ENCODE peak calls at places on chromosomes 13 and 19, in nine cellular contexts. J, F, O, C, W, E, H, K and X are unnamed samples.

GRCh38 chr19:3483226-3483628 is at the start of gene SMIM44:
- DNase-seq in K (no peak), F (no peak), W (no peak), C (no peak), J (no peak), E (no peak), O (no peak), H (no peak), X (no peak)

GRCh38 chr19:7618366-7618765 is 11.0 kb downstream of the XAB2 start:
- DNase-seq in K (no peak), H (peak), J (peak), F (no peak), C (no peak), W (peak), E (no peak), O (no peak), X (no peak)

GRCh38 chr13:103873725-103874124 is 807.5 kb upstream of the SLC10A2 start:
- DNase-seq in K (no peak), E (no peak), O (no peak), W (no peak), F (no peak), H (no peak), C (no peak), J (no peak), X (no peak)

GRCh38 chr19:29663861-29664752 is 1.2 kb upstream of the PLEKHF1 start:
- DNase-seq in O (peak), W (no peak), C (no peak), H (peak), J (no peak), F (peak), K (no peak), E (peak), X (peak)

GRCh38 chr19:39497850-39498261 is 891 bp upstream of the DLL3 start:
- DNase-seq in K (peak), H (no peak), W (peak), J (peak), C (peak), O (peak), E (peak), F (peak), X (no peak)

GRCh38 chr13:26325876-26326275 is 71.9 kb downstream of the CDK8 start:
- DNase-seq in K (no peak), H (no peak), E (peak), J (no peak), F (peak), O (peak), C (no peak), W (no peak), X (peak)

GRCh38 chr13:98905199-98905598 is 72.7 kb downstream of the DOCK9 start:
- DNase-seq in E (no peak), C (no peak), W (no peak), O (no peak), J (no peak), K (no peak), H (no peak), F (no peak), X (no peak)

GRCh38 chr19:38015216-38015615 is 108.2 kb downstream of the SIPA1L3 start:
- DNase-seq in W (no peak), K (no peak), F (no peak), H (peak), E (no peak), O (no peak), C (no peak), J (no peak), X (peak)

GRCh38 chr13:113207890-113208423 is 512 bp downstream of the PCID2 start:
- DNase-seq in K (peak), W (peak), C (no peak), F (peak), E (peak), O (peak), J (no peak), H (peak), X (peak)

GRCh38 chr13:44855860-44856259 is 133.4 kb downstream of the NUFIP1 start:
- DNase-seq in O (no peak), F (no peak), K (no peak), W (no peak), H (no peak), E (no peak), C (no peak), J (no peak), X (no peak)

GRCh38 chr19:34397853-34398252 is 6.3 kb upstream of the PDCD2L start:
- DNase-seq in J (no peak), H (no peak), K (no peak), O (no peak), E (no peak), F (no peak), C (no peak), W (no peak), X (no peak)

GRCh38 chr13:52195052-52195837 is 35.8 kb upstream of the NEK3 start:
- DNase-seq in H (no peak), J (peak), O (peak), E (peak), F (peak), W (no peak), K (peak), C (no peak), X (peak)

GRCh38 chr19:12828494-12828893 is 5.9 kb downstream of the RTBDN start:
- DNase-seq in O (no peak), J (peak), C (peak), W (peak), E (no peak), H (no peak), K (peak), F (no peak), X (no peak)

GRCh38 chr19:10508036-10508435 is 4.9 kb upstream of the KEAP1 start:
- DNase-seq in H (no peak), C (no peak), F (no peak), J (no peak), E (no peak), W (no peak), O (no peak), K (no peak), X (no peak)

GRCh38 chr19:55279773-55280643 is at the start of gene HSPBP1:
- DNase-seq in H (peak), E (peak), C (peak), W (peak), K (peak), F (peak), O (peak), J (peak), X (peak)

GRCh38 chr13:113161433-113161832 is 3.0 kb downstream of the PROZ start:
- DNase-seq in E (no peak), J (no peak), K (no peak), F (no peak), H (no peak), O (no peak), W (no peak), C (no peak), X (no peak)

GRCh38 chr13:51608857-51609406 is 24.7 kb downstream of the WDFY2 start:
- DNase-seq in O (no peak), C (no peak), K (no peak), H (no peak), J (no peak), W (no peak), E (no peak), F (no peak), X (no peak)

GRCh38 chr19:39996218-39996810 is 546 bp upstream of the ZNF546 start:
- DNase-seq in H (peak), E (peak), J (peak), F (peak), O (peak), W (peak), C (peak), K (no peak), X (peak)

GRCh38 chr19:10404888-10405808 is 1.8 kb upstream of the CDC37 start:
- DNase-seq in C (peak), W (no peak), O (no peak), H (no peak), F (no peak), J (peak), E (peak), K (no peak), X (no peak)

GRCh38 chr13:28440774-28441532 is 54.0 kb downstream of the FLT1 start:
- DNase-seq in K (no peak), W (no peak), O (no peak), E (no peak), H (no peak), J (no peak), F (no peak), C (peak), X (peak)

GRCh38 chr13:102599451-102600012 is 2.7 kb downstream of the TPP2 start:
- DNase-seq in O (no peak), W (no peak), C (no peak), K (no peak), F (no peak), J (no peak), H (no peak), E (no peak), X (no peak)

GRCh38 chr13:110214637-110215036 is 92.3 kb downstream of the COL4A1 start:
- DNase-seq in C (no peak), O (no peak), W (no peak), K (no peak), E (no peak), H (peak), J (no peak), F (peak), X (no peak)

GRCh38 chr13:48154671-48155070 is 59.8 kb upstream of the MED4 start:
- DNase-seq in K (no peak), W (peak), H (no peak), E (no peak), O (no peak), F (no peak), J (no peak), C (no peak), X (no peak)

GRCh38 chr13:91017031-91017668 is 330.3 kb upstream of the MIR17HG start:
- DNase-seq in O (peak), K (peak), W (no peak), E (peak), C (peak), J (peak), F (peak), H (peak), X (peak)

GRCh38 chr19:42140125-42140754 is 8.0 kb upstream of the POU2F2 start:
- DNase-seq in J (no peak), E (peak), O (peak), W (peak), K (peak), H (no peak), F (peak), C (peak), X (peak)

GRCh38 chr13:97259787-97260641 is 37.9 kb downstream of the MBNL2 start:
- DNase-seq in J (no peak), K (no peak), H (peak), O (peak), E (peak), F (peak), W (peak), C (no peak), X (no peak)

GRCh38 chr13:31807090-31807541 is 67.8 kb downstream of the RXFP2 start:
- DNase-seq in O (peak), W (no peak), J (no peak), C (no peak), F (no peak), K (no peak), E (peak), H (no peak), X (peak)

GRCh38 chr13:36417328-36417727 is 15.0 kb upstream of the CCNA1 start:
- DNase-seq in H (no peak), J (no peak), O (no peak), K (no peak), F (no peak), W (no peak), C (no peak), E (no peak), X (no peak)
- H3K4me3 ChIP-seq in H (peak), J (no peak), O (no peak), K (no peak), F (no peak), W (no peak), C (no peak), E (peak), X (no peak)

GRCh38 chr19:13958043-13958442 is 5.7 kb downstream of the DCAF15 start:
- DNase-seq in E (no peak), F (no peak), O (no peak), W (no peak), C (no peak), K (no peak), H (no peak), J (no peak), X (no peak)

GRCh38 chr19:13955662-13956364 is 3.5 kb downstream of the DCAF15 start:
- DNase-seq in H (no peak), C (no peak), O (no peak), E (no peak), W (no peak), K (no peak), J (no peak), F (no peak), X (no peak)

GRCh38 chr19:13959141-13959961 is 7.0 kb downstream of the DCAF15 start:
- DNase-seq in F (no peak), W (no peak), C (no peak), J (no peak), H (no peak), O (no peak), K (no peak), E (no peak), X (no peak)

GRCh38 chr19:13956365-13956744 is 4.0 kb downstream of the DCAF15 start:
- DNase-seq in J (no peak), F (no peak), H (no peak), K (no peak), E (no peak), W (no peak), C (no peak), O (no peak), X (no peak)

GRCh38 chr19:13957107-13957506 is 4.8 kb downstream of the DCAF15 start:
- DNase-seq in J (no peak), E (no peak), H (no peak), K (no peak), F (no peak), C (no peak), W (no peak), O (no peak), X (no peak)
- H2AFZ ChIP-seq in J (no peak), E (no peak), H (no peak), K (no peak), F (no peak), C (no peak), W (no peak), O (no peak), X (no peak)

DNA sequence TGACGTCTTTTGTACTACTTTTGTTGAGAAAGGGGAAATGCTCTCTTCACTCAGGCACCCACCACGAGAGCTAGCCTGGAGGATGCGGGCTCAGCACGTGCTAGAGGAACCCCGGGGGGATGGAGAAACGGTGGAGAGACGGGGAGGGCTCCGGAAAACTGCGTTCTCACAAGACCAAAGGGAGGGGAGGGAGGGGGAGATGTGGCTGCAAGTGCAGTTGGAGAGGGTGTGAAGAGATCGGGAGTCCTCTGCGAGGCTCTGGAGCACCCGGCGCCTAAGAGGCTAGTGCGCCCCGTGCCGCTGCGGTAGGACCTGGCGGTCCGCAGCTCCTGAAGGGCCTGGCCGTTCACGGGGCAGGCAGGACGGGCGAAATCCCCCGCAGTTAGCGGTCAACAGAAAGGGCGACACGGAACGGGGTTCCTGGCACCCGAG is 43.4 kb upstream of the XPO4 start:
- DNase-seq in J (peak), H (no peak), O (no peak), C (no peak), K (peak), F (no peak), W (no peak), E (peak), X (no peak)
- TF ChIP-seq CTCF in J (no peak), H (no peak), O (no peak), C (no peak), K (no peak), F (no peak), W (no peak), E (no peak), X (no peak)

GRCh38 chr13:99970761-99971575 is 599 bp downstream of the ZIC5 start:
- DNase-seq in E (no peak), J (peak), W (no peak), F (no peak), C (no peak), K (peak), H (no peak), O (no peak), X (no peak)

GRCh38 chr13:99972190-99972731 is 694 bp upstream of the ZIC5 start:
- DNase-seq in W (no peak), O (no peak), K (no peak), F (no peak), C (no peak), H (no peak), J (peak), E (no peak), X (no peak)

GRCh38 chr13:99969934-99970760 is 1.4 kb downstream of the ZIC5 start:
- DNase-seq in J (no peak), F (no peak), E (peak), W (peak), O (no peak), C (no peak), H (peak), K (peak), X (peak)

GRCh38 chr13:99973163-99973785 is 1.7 kb upstream of the ZIC5 start:
- DNase-seq in W (no peak), E (no peak), C (no peak), K (peak), H (no peak), F (no peak), J (peak), O (no peak), X (no peak)

DNA sequence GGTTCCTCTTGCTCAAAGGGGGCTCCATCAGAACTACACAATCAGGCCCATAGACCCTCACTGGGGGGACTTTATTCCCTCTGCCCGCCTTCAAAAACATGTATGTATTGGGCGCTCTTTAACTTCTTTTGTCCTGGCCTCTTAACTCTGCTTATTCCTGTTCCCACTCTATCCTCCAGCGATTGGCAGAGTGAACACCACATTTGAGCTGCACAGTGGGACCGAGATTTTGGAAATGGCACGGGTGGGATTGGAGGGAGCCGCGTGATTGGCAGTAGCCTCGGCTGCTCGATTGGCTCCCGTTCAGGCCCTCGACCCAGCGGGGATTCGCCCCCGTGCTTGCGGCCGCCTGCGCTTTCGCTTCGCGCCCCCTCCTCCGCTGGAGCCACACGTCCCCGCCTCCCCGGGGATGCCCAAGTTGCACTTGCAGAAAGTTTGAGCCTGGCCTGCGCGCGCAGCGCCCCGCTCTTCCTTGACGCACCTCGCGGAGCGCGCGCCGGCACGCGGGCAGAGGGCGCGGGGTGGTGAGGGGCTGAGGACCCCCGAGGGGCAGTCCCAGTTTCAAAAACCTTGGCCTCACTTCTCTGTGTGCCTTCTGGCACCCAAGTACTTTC is at the start of gene ZIC5:
- DNase-seq in W (no peak), K (peak), C (no peak), H (no peak), J (peak), O (no peak), E (no peak), F (no peak), X (no peak)
- H3K4me3 ChIP-seq in W (peak), K (peak), C (no peak), H (peak), J (no peak), O (peak), E (no peak), F (no peak), X (peak)

DNA sequence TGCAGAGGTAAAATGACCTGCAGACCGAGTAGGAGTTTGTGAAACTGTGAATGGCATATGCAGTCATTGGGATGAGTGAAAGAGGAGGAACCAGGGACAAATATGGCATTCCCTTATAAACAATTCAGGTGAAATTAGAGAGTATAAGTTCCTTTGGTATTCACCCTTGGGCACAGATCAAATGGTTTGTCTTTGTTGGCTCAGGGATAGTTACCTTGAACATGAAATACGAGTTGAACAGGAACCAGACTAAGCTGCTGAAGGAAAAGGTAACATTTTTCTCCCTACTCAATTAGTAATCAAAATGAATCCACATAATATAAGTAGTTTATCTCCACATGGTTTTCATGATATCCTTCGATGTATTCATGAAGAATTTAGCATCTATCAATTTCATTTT is 50.5 kb downstream of the SLITRK1 start:
- DNase-seq in E (no peak), J (no peak), C (no peak), F (no peak), W (no peak), O (no peak), H (peak), K (no peak), X (no peak)
- H2AFZ ChIP-seq in E (no peak), J (no peak), C (no peak), F (no peak), W (no peak), O (no peak), H (no peak), K (no peak), X (peak)

DNA sequence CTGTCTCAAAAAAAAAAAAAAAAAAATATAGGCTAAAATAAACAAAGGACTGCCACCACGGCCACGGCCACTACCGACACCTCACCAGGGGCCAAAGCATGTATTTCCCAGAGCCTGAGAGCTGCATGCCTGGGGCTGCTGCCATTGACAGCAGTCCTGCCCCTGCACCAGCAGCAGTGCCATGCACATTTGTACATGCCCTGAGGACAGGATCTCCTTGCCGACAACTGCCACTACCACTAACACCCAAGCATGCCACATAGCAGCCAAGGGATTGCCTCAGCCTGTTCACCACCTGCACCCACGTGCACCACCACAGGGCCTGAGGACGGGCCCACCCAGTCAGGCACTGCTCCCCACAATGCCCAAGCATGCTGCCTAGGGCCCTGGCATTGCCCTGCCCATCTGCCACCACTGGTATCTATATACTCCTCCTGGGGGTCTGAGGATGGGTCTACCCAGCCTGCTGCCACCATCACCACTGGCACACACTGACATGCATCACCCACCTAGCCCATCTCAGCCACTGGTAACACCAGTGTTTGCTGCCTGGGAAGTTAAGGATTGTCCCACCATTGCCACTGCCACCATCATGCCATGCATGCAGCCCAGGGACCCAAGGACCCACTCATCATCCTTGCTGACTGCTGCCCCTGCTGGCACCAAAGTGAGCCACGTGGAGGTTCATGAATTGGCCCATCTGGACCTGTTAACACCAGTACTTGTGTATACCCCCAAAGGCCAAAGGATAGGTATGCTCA is 10.6 kb upstream of the NUP62 start:
- DNase-seq in O (no peak), J (no peak), C (no peak), W (no peak), F (no peak), K (no peak), H (no peak), E (no peak), X (no peak)
- TF ChIP-seq CTCF in O (no peak), J (peak), C (peak), W (peak), F (no peak), K (peak), H (no peak), E (no peak), X (no peak)